ENCODE peak calls at places on chromosomes 11 and 22, in nine cellular contexts. E is K562, D is Panc1, I is GM23338, N is HCT116, O is GM12878, X is A549, W is SK-N-SH, F is HepG2. J is an unnamed sample.

GRCh38 chr11:17985517-17985916 is 27.3 kb downstream of the SERGEF start:
- DNase-seq in E (no peak), D (no peak), I (no peak), N (peak; percentile 51), O (no peak), X (no peak), W (no peak), F (peak; percentile 54), J (no peak)

GRCh38 chr11:61928606-61929005 is 11.2 kb upstream of the RAB3IL1 start:
- DNase-seq in E (no peak), D (no peak), I (no peak), N (no peak), O (no peak), X (no peak), W (no peak), F (no peak), J (no peak)

GRCh38 chr11:130180491-130180890 is 20.9 kb downstream of the ST14 start:
- DNase-seq in E (no peak), D (no peak), I (no peak), N (no peak), O (no peak), X (no peak), W (no peak), F (no peak), J (no peak)

GRCh38 chr11:79956061-79956460 is 515.2 kb upstream of the TENM4 start:
- DNase-seq in E (no peak), D (no peak), I (no peak), N (no peak), O (no peak), X (no peak), W (no peak), F (no peak), J (no peak)

GRCh38 chr11:126732981-126733380 is 267.6 kb downstream of the KIRREL3 start:
- DNase-seq in E (no peak), D (no peak), I (no peak), N (no peak), O (peak; percentile 11), X (no peak), W (no peak), F (no peak), J (no peak)

GRCh38 chr11:129428027-129428426 is 52.4 kb downstream of the BARX2 start:
- DNase-seq in E (no peak), D (no peak), I (no peak), N (no peak), O (no peak), X (no peak), W (no peak), F (no peak), J (no peak)

GRCh38 chr22:47176573-47177333 is 414.3 kb downstream of the TBC1D22A start:
- DNase-seq in E (no peak), D (no peak), I (no peak), N (no peak), O (no peak), X (no peak), W (no peak), F (no peak), J (no peak)

GRCh38 chr11:1504164-1504563 is 17.6 kb upstream of the MOB2 start:
- DNase-seq in E (no peak), D (no peak), I (no peak), N (no peak), O (no peak), X (no peak), W (no peak), F (no peak), J (no peak)

GRCh38 chr11:64461081-64461480 is 102.1 kb downstream of the RPS6KA4 start:
- DNase-seq in E (no peak), D (no peak), I (no peak), N (no peak), O (no peak), X (no peak), W (no peak), F (no peak), J (no peak)

GRCh38 chr11:64459609-64460008 is 100.6 kb downstream of the RPS6KA4 start:
- DNase-seq in E (no peak), D (no peak), I (no peak), N (no peak), O (no peak), X (no peak), W (no peak), F (no peak), J (no peak)

GRCh38 chr11:64457416-64458010 is 98.6 kb downstream of the RPS6KA4 start:
- DNase-seq in E (no peak), D (no peak), I (no peak), N (no peak), O (no peak), X (no peak), W (no peak), F (no peak), J (no peak)

GRCh38 chr11:64456509-64457320 is 97.8 kb downstream of the RPS6KA4 start:
- DNase-seq in E (no peak), D (no peak), I (no peak), N (no peak), O (no peak), X (no peak), W (no peak), F (no peak), J (no peak)

GRCh38 chr11:64459016-64459415 is 100.1 kb downstream of the RPS6KA4 start:
- DNase-seq in E (no peak), D (no peak), I (peak; percentile 21), N (no peak), O (no peak), X (no peak), W (no peak), F (no peak), J (no peak)
- TF ChIP-seq REST in E (no peak), D (no peak), I (no peak), N (no peak), O (no peak), X (no peak), W (no peak), F (no peak), J (no peak)

GRCh38 chr11:66011239-66011784 is 496 bp upstream of the CST6 start:
- DNase-seq in E (no peak), D (no peak), I (peak; percentile 53), N (peak; percentile 91), O (no peak), X (no peak), W (no peak), F (no peak), J (no peak)

GRCh38 chr11:66011785-66012303 is at the start of gene CST6:
- DNase-seq in E (no peak), D (no peak), I (peak; percentile 68), N (no peak), O (no peak), X (no peak), W (peak; percentile 52), F (no peak), J (no peak)

GRCh38 chr11:66012371-66012945 is 650 bp downstream of the CST6 start:
- DNase-seq in E (no peak), D (no peak), I (no peak), N (no peak), O (no peak), X (no peak), W (no peak), F (no peak), J (no peak)

GRCh38 chr11:66013762-66014100 is 1.9 kb downstream of the CST6 start:
- DNase-seq in E (no peak), D (no peak), I (no peak), N (no peak), O (no peak), X (no peak), W (no peak), F (no peak), J (no peak)

GRCh38 chr11:66012946-66013761 is 1.3 kb downstream of the CST6 start:
- DNase-seq in E (peak; percentile 55), D (no peak), I (peak; percentile 40), N (no peak), O (no peak), X (no peak), W (no peak), F (no peak), J (peak; percentile 47)
- TF ChIP-seq REST in E (peak; percentile 90), D (peak; percentile 80), I (peak; percentile 51), N (no peak), O (peak; percentile 54), X (peak; percentile 42), W (peak; percentile 85), F (no peak), J (peak; percentile 87)

GRCh38 chr11:9745411-9746211 is 81.7 kb downstream of the SWAP70 start:
- DNase-seq in E (no peak), D (no peak), I (no peak), N (no peak), O (peak; percentile 53), X (no peak), W (no peak), F (no peak), J (no peak)

GRCh38 chr11:9750551-9750950 is 86.7 kb downstream of the SWAP70 start:
- DNase-seq in E (no peak), D (no peak), I (no peak), N (no peak), O (no peak), X (no peak), W (no peak), F (no peak), J (no peak)

GRCh38 chr11:9747816-9748215 is 83.9 kb downstream of the SWAP70 start:
- DNase-seq in E (no peak), D (no peak), I (no peak), N (no peak), O (no peak), X (no peak), W (no peak), F (no peak), J (no peak)

GRCh38 chr11:9747229-9747628 is 83.4 kb downstream of the SWAP70 start:
- DNase-seq in E (no peak), D (no peak), I (no peak), N (no peak), O (no peak), X (no peak), W (no peak), F (no peak), J (no peak)

DNA sequence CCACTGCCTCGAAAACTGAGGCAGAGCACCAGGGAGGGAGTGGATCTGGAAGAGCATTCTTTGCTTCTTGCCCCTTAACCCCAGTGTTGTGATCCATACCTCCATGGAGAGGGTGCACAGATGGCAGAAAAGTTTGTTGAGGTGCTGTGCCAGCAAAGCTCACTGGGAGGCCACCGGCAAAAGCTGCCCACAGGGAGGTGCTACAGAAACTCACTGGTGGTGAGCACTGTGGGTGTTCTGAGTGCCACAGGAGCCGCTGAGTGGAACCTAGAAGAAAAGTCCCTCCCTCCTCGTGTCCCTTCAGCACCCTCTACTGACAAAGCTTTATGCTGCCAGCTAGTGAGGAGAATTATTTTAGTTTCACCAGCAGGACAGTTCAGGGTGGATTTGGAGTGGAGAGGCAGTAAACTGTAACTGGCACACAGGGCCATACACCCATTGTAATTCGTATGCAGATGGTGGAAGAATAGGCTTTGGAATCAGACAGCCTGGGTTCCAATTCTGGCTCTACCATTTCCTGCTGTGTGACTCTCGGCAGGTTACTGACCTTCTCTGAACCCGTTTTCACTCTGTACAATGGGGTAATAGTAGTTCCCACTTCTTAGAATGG is 84.6 kb downstream of the SWAP70 start:
- DNase-seq in E (peak; percentile 40), D (peak; percentile 77), I (peak; percentile 81), N (peak; percentile 70), O (peak; percentile 72), X (peak; percentile 89), W (peak; percentile 70), F (peak; percentile 63), J (peak; percentile 54)
- TF ChIP-seq REST in E (no peak), D (no peak), I (no peak), N (no peak), O (no peak), X (no peak), W (peak; percentile 12), F (no peak), J (no peak)

DNA sequence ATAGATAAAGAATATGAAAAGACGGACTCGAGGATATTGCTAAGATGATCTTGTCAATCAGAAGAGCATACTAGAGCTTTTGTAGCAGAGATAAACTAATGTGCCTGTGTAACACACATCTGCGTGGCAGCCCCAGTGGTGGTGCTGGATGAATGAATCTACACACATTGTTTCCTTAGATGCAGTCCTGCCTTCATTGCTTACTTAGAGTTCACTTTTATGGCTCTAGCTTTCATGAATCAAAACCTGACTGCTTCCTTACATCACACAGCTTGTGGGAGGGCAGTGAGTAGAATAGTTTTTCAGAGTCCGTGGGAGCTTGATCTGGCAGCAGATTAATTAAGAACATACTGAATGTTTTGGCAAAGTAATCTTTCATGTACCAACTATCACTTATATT is 83.7 kb downstream of the EXT2 start:
- DNase-seq in E (no peak), D (no peak), I (no peak), N (no peak), O (no peak), X (no peak), W (peak; percentile 20), F (no peak), J (no peak)
- TF ChIP-seq REST in E (no peak), D (no peak), I (no peak), N (no peak), O (no peak), X (no peak), W (no peak), F (no peak), J (no peak)